ENCODE peak calls at places on chromosomes 12 and 14, in five cellular contexts. One of them, this sample, is unnamed.

GRCh38 chr12:122395319-122395718 is 27.1 kb downstream of the CLIP1 start:
- DNase-seq in GM12878: no peak
- DNase-seq in K562: no peak
- DNase-seq in HepG2: no peak
- DNase-seq in H1: no peak
- DNase-seq in this sample: no peak

GRCh38 chr14:101552786-101553231 is 8.5 kb upstream of the DIO3 start:
- DNase-seq in GM12878: no peak
- DNase-seq in K562: no peak
- DNase-seq in HepG2: no peak
- DNase-seq in H1: no peak
- DNase-seq in this sample: no peak

GRCh38 chr14:85579957-85580356 is 50.0 kb downstream of the FLRT2 start:
- DNase-seq in K562: no peak
- DNase-seq in HepG2: no peak
- DNase-seq in GM12878: no peak
- DNase-seq in H1: no peak
- DNase-seq in this sample: no peak

GRCh38 chr14:105646175-105646574 is 119.8 kb downstream of the TMEM121 start:
- DNase-seq in H1: no peak
- DNase-seq in HepG2: no peak
- DNase-seq in GM12878: no peak
- DNase-seq in K562: no peak
- DNase-seq in this sample: no peak

GRCh38 chr12:121610239-121611149 is 15.8 kb upstream of the ORAI1 start:
- DNase-seq in H1: no peak
- DNase-seq in K562: peak; percentile 9
- DNase-seq in GM12878: no peak
- DNase-seq in HepG2: no peak
- DNase-seq in this sample: no peak

GRCh38 chr14:65804752-65805473 is 392.4 kb downstream of the FUT8 start:
- DNase-seq in GM12878: peak; percentile 12
- DNase-seq in HepG2: no peak
- DNase-seq in K562: no peak
- DNase-seq in H1: no peak
- DNase-seq in this sample: no peak

GRCh38 chr12:86042062-86042461 is 168.0 kb downstream of the NTS start:
- DNase-seq in GM12878: no peak
- DNase-seq in H1: no peak
- DNase-seq in HepG2: no peak
- DNase-seq in K562: no peak
- DNase-seq in this sample: no peak

GRCh38 chr14:43535231-43535838 is 971.7 kb downstream of the FSCB start:
- DNase-seq in H1: no peak
- DNase-seq in K562: no peak
- DNase-seq in HepG2: no peak
- DNase-seq in GM12878: no peak
- DNase-seq in this sample: no peak

GRCh38 chr12:7155471-7156034 is 25.4 kb downstream of the CLSTN3 start:
- DNase-seq in K562: no peak
- DNase-seq in GM12878: no peak
- DNase-seq in H1: no peak
- DNase-seq in HepG2: no peak
- DNase-seq in this sample: no peak

GRCh38 chr12:82383930-82384513 is 25.7 kb downstream of the METTL25 start:
- DNase-seq in K562: no peak
- DNase-seq in HepG2: no peak
- DNase-seq in H1: no peak
- DNase-seq in GM12878: no peak
- DNase-seq in this sample: peak; percentile 41

GRCh38 chr14:64478634-64479250 is 13.4 kb downstream of the AKAP5 start:
- DNase-seq in GM12878: no peak
- DNase-seq in HepG2: no peak
- DNase-seq in H1: no peak
- DNase-seq in K562: no peak
- DNase-seq in this sample: no peak

GRCh38 chr12:100199347-100200136 is 1.1 kb upstream of the ACTR6 start:
- DNase-seq in H1: peak; percentile 87
- DNase-seq in K562: peak; percentile 79
- DNase-seq in HepG2: peak; percentile 73
- DNase-seq in GM12878: no peak
- DNase-seq in this sample: peak; percentile 94

GRCh38 chr12:49795654-49796105 is 32.5 kb downstream of the NCKAP5L start:
- DNase-seq in GM12878: no peak
- DNase-seq in H1: no peak
- DNase-seq in K562: no peak
- DNase-seq in HepG2: no peak
- DNase-seq in this sample: no peak

GRCh38 chr12:119631930-119632678 is 35.8 kb upstream of the PRKAB1 start:
- DNase-seq in GM12878: no peak
- DNase-seq in H1: no peak
- DNase-seq in K562: no peak
- DNase-seq in HepG2: peak; percentile 65
- DNase-seq in this sample: no peak

GRCh38 chr12:47360771-47361388 is 281.1 kb upstream of the AMIGO2 start:
- DNase-seq in HepG2: no peak
- DNase-seq in K562: peak; percentile 44
- DNase-seq in H1: no peak
- DNase-seq in GM12878: no peak
- DNase-seq in this sample: no peak

GRCh38 chr12:2977776-2978175 is 18.6 kb downstream of the TEAD4 start:
- DNase-seq in H1: no peak
- DNase-seq in HepG2: no peak
- DNase-seq in GM12878: no peak
- DNase-seq in K562: no peak
- DNase-seq in this sample: no peak

GRCh38 chr12:5806376-5807089 is 138.5 kb downstream of the ANO2 start:
- DNase-seq in H1: no peak
- DNase-seq in K562: no peak
- DNase-seq in GM12878: no peak
- DNase-seq in HepG2: no peak
- DNase-seq in this sample: no peak

GRCh38 chr14:89283327-89284060 is 133.5 kb downstream of the FOXN3 start:
- DNase-seq in GM12878: no peak
- DNase-seq in HepG2: no peak
- DNase-seq in K562: no peak
- DNase-seq in H1: no peak
- DNase-seq in this sample: no peak

GRCh38 chr14:87529081-87529480 is 463.9 kb downstream of the GALC start:
- DNase-seq in K562: no peak
- DNase-seq in GM12878: no peak
- DNase-seq in HepG2: no peak
- DNase-seq in H1: no peak
- DNase-seq in this sample: peak; percentile 74

GRCh38 chr12:26721800-26722199 is 111.2 kb downstream of the ITPR2 start:
- DNase-seq in K562: no peak
- DNase-seq in HepG2: no peak
- DNase-seq in H1: no peak
- DNase-seq in GM12878: no peak
- DNase-seq in this sample: no peak

GRCh38 chr12:84632556-84632955 is 280.0 kb downstream of the SLC6A15 start:
- DNase-seq in H1: no peak
- DNase-seq in HepG2: no peak
- DNase-seq in GM12878: no peak
- DNase-seq in K562: no peak
- DNase-seq in this sample: no peak

GRCh38 chr12:52125499-52125900 is 46.0 kb downstream of the SMIM41 start:
- DNase-seq in H1: no peak
- DNase-seq in HepG2: no peak
- DNase-seq in K562: no peak
- DNase-seq in GM12878: no peak
- DNase-seq in this sample: peak; percentile 85

DNA sequence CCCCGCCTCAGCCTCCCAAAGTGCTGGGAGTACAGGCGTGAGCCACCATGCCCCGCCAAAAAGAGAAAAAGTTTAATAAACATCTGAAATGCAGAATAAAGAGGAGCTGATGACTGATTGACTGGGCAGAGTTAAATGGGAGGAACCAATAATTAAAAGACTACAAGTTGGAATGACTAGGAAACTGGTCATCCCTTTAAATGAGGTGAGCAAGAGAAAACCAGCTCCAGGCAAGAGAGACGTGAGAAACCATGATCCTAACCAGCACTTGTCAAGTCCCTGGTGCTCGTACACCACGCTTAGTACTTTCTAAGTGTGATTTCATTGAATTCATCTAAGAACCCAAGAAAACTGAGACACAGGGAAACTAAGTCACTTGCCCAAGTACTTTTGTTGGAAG is 47.9 kb downstream of the MAP1LC3B2 start:
- DNase-seq in HepG2: no peak
- DNase-seq in GM12878: no peak
- DNase-seq in H1: no peak
- DNase-seq in K562: no peak
- DNase-seq in this sample: no peak
- TF ChIP-seq CREB1 in HepG2: no peak
- TF ChIP-seq CREB1 in GM12878: no peak
- TF ChIP-seq CREB1 in H1: no peak
- TF ChIP-seq CREB1 in K562: no peak
- TF ChIP-seq CREB1 in this sample: no peak

GRCh38 chr12:130709151-130710000 is 6.7 kb downstream of the RIMBP2 start:
- DNase-seq in K562: no peak
- DNase-seq in H1: peak; percentile 44
- DNase-seq in HepG2: no peak
- DNase-seq in GM12878: no peak
- DNase-seq in this sample: no peak
- TF ChIP-seq POLR2AphosphoS5 in K562: no peak
- TF ChIP-seq POLR2AphosphoS5 in H1: no peak
- TF ChIP-seq POLR2AphosphoS5 in HepG2: no peak
- TF ChIP-seq POLR2AphosphoS5 in GM12878: no peak
- TF ChIP-seq POLR2AphosphoS5 in this sample: no peak

GRCh38 chr14:26729851-26730250 is 132.0 kb upstream of the NOVA1 start:
- DNase-seq in GM12878: no peak
- DNase-seq in HepG2: no peak
- DNase-seq in H1: no peak
- DNase-seq in K562: no peak
- DNase-seq in this sample: no peak
- H3K4me1 ChIP-seq in GM12878: no peaks in the 10 kb centered on the region
- H3K4me1 ChIP-seq in HepG2: no peaks in the 10 kb centered on the region
- H3K4me1 ChIP-seq in H1: no peaks in the 10 kb centered on the region
- H3K4me1 ChIP-seq in K562: no peaks in the 10 kb centered on the region
- H3K4me1 ChIP-seq in this sample: no peaks in the 10 kb centered on the region

GRCh38 chr12:111408116-111408440 is 2.4 kb downstream of the SH2B3 start:
- DNase-seq in HepG2: no peak
- DNase-seq in GM12878: no peak
- DNase-seq in H1: no peak
- DNase-seq in K562: no peak
- DNase-seq in this sample: no peak

GRCh38 chr12:111411187-111411764 is 5.6 kb downstream of the SH2B3 start:
- DNase-seq in GM12878: no peak
- DNase-seq in H1: no peak
- DNase-seq in HepG2: no peak
- DNase-seq in K562: no peak
- DNase-seq in this sample: no peak

GRCh38 chr12:111408686-111409402 is 3.1 kb downstream of the SH2B3 start:
- DNase-seq in K562: no peak
- DNase-seq in GM12878: no peak
- DNase-seq in HepG2: no peak
- DNase-seq in H1: no peak
- DNase-seq in this sample: no peak

GRCh38 chr12:111410229-111411186 is 4.8 kb downstream of the SH2B3 start:
- DNase-seq in GM12878: no peak
- DNase-seq in HepG2: no peak
- DNase-seq in H1: no peak
- DNase-seq in K562: no peak
- DNase-seq in this sample: no peak

DNA sequence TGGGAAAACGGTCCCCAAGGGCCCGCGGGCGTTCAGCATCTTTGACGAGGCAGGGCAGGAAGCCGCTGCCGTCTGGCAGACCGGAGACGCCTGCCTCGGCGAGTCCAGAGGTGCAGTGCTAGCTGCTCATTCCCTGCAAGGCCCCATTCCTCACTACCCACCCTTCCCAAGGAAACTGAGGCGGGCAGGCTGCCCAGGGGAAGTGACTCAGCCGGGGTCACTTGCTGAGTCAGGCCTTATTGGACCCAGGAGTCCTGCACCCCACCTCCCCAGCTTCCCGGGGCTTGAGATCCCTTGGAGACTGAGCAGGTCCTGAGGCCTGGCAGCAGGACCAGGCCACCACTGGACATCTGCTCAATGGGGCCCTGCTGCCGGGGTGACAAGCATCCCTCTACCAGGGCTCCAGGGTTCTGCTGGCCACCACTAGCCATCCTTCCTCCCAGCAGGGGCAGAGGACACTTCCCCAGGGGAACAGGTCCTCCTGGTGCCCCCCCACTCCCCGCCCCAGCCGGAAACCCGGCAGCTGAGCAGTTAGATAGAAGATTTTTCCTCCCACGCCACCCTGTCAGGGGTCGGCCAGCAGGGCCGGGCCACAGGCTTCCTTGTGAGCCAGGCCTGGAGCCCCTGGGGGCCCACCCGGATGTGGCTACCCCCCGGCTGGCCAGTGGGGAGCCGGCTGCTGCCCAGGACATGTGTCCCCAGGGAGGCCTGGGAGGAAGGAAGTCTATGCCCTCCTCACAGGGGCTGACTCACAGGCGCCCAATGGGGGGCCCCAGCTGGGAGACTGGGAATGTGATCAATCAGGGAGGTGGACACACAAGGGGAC is 3.9 kb downstream of the SH2B3 start:
- DNase-seq in HepG2: no peak
- DNase-seq in GM12878: no peak
- DNase-seq in K562: peak; percentile 84
- DNase-seq in H1: no peak
- DNase-seq in this sample: no peak
- TF ChIP-seq CREB1 in HepG2: no peak
- TF ChIP-seq CREB1 in GM12878: no peak
- TF ChIP-seq CREB1 in K562: peak; percentile 30
- TF ChIP-seq CREB1 in H1: no peak
- TF ChIP-seq CREB1 in this sample: no peak

DNA sequence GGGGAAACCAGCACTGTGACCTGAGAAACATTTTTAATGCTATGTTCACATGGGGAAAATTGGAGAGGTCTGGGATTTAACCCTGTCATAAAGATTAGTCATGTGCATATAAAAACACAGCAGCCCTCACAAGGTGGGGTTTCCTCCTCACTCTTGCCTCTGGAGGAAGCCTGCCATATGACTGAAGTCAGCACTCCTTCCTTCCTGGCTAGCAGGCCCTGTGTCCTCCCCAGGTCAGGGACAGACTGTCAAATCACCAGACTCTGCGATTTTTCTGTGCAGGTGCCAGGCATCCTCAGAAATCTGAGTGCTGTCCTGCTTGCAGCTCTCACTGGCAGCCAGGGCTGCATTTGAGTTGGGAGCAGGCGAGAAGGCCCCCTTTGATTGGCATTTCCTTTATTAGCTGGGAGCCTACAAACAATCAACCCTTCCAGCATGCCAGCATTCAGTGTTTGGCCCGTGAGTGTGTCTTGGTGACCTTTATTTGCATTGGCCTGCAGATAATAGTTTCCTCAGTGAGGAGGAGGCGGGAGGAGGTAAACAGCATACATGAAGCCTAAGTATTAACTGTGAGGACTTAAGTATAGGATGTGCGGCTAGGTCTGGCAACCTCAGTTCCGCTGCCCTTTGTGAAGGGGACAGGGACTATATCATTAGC is 183.8 kb upstream of the ARHGAP5 start:
- DNase-seq in H1: no peak
- DNase-seq in GM12878: no peak
- DNase-seq in K562: no peak
- DNase-seq in HepG2: no peak
- DNase-seq in this sample: peak; percentile 16
- TF ChIP-seq POLR2AphosphoS5 in H1: no peak
- TF ChIP-seq POLR2AphosphoS5 in GM12878: no peak
- TF ChIP-seq POLR2AphosphoS5 in K562: no peak
- TF ChIP-seq POLR2AphosphoS5 in HepG2: no peak
- TF ChIP-seq POLR2AphosphoS5 in this sample: no peak